ENCODE peak calls at places on chromosomes 7 and 10, in six cellular contexts. C is heart right ventricle, U is esophagus squamous epithelium, V is AG04450, K is HTR-8/SVneo, Z is foreskin melanocyte. W is an unnamed sample.

GRCh38 chr10:79451046-79451699 is 5.7 kb upstream of the ZCCHC24 start:
- DNase-seq in K (no peak), V (no peak), C (no peak), U (no peak), Z (no peak), W (no peak)

GRCh38 chr7:105309235-105310156 is 79.2 kb downstream of the SRPK2 start:
- DNase-seq in C (no peak), Z (no peak), U (no peak), K (no peak), V (no peak), W (no peak)

GRCh38 chr10:132310701-132311337 is 3.1 kb upstream of the STK32C start:
- DNase-seq in K (no peak), U (no peak), V (no peak), Z (no peak), C (no peak), W (no peak)

GRCh38 chr10:282294-283139 is 147.3 kb downstream of the ZMYND11 start:
- DNase-seq in U (no peak), V (peak), C (no peak), Z (no peak), K (no peak), W (no peak)

GRCh38 chr7:125316451-125316850 is 386.8 kb upstream of the POT1 start:
- DNase-seq in V (no peak), K (no peak), C (no peak), U (no peak), Z (no peak), W (peak)

GRCh38 chr7:77697535-77697831 is 1.2 kb downstream of the RSBN1L start:
- DNase-seq in U (peak), C (peak), V (no peak), Z (no peak), K (no peak), W (no peak)

GRCh38 chr10:110535958-110536891 is 31.3 kb upstream of the SMC3 start:
- DNase-seq in K (peak), U (no peak), V (peak), C (peak), Z (peak), W (no peak)

GRCh38 chr7:157517782-157518513 is 181.1 kb downstream of the DNAJB6 start:
- DNase-seq in Z (no peak), U (no peak), C (no peak), V (no peak), K (no peak), W (no peak)

GRCh38 chr7:52269669-52270068 is 765.8 kb upstream of the POM121L12 start:
- DNase-seq in Z (no peak), U (no peak), K (no peak), V (no peak), C (no peak), W (no peak)

GRCh38 chr10:70615784-70616511 is 13.4 kb upstream of the PRF1 start:
- DNase-seq in U (no peak), V (no peak), C (no peak), K (no peak), Z (no peak), W (no peak)

GRCh38 chr7:99504281-99504602 is 220 bp upstream of the ZKSCAN5 start:
- DNase-seq in Z (no peak), U (no peak), V (no peak), K (peak), C (no peak), W (no peak)

GRCh38 chr7:96786261-96786997 is 76.8 kb upstream of the SEM1 start:
- DNase-seq in K (no peak), C (peak), Z (no peak), U (no peak), V (no peak), W (no peak)

GRCh38 chr10:50511512-50512213 is 112.1 kb downstream of the SGMS1 start:
- DNase-seq in C (no peak), Z (no peak), U (no peak), K (no peak), V (no peak), W (no peak)

GRCh38 chr10:24481241-24481640 is 242.4 kb downstream of the ARHGAP21 start:
- DNase-seq in C (no peak), U (no peak), Z (no peak), K (no peak), V (no peak), W (no peak)

GRCh38 chr7:139886206-139886605 is 57.1 kb downstream of the TBXAS1 start:
- DNase-seq in U (no peak), C (no peak), V (no peak), Z (no peak), K (no peak), W (no peak)

GRCh38 chr10:67784584-67784983 is 53.4 kb downstream of the DNAJC12 start:
- DNase-seq in Z (no peak), C (no peak), K (no peak), V (no peak), U (no peak), W (no peak)

GRCh38 chr7:21617916-21618390 is 75.1 kb downstream of the DNAH11 start:
- DNase-seq in C (peak), Z (no peak), V (no peak), K (peak), U (no peak), W (peak)

GRCh38 chr7:146096994-146097393 is 19.6 kb upstream of the CNTNAP2 start:
- DNase-seq in V (no peak), U (no peak), C (no peak), Z (no peak), K (no peak), W (no peak)